ENCODE peak calls at places on chromosomes 4 and X, in seven cellular contexts. W, B, K, M, X, T and F are unnamed samples.
A peak's percentile ranks its signal among the peaks of the same experiment; 100 is the strongest.

GRCh38 chr4:3385719-3386440 is 55.9 kb upstream of the HGFAC start:
- DNase-seq in W (no peak), B (no peak), K (no peak), M (no peak), X (no peak), T (no peak), F (no peak)

GRCh38 chrX:31099536-31100090 is 27.8 kb upstream of the FTHL17 start:
- DNase-seq in W (peak; percentile 2), B (no peak), K (no peak), M (no peak), X (no peak), T (peak; percentile 23), F (no peak)

GRCh38 chr4:83516042-83516772 is 19.7 kb upstream of the GPAT3 start:
- DNase-seq in W (no peak), B (no peak), K (peak; percentile 83), M (peak; percentile 80), X (no peak), T (peak; percentile 69), F (no peak)

GRCh38 chr4:156615066-156615514 is 356.5 kb downstream of the PDGFC start:
- DNase-seq in W (no peak), B (no peak), K (no peak), M (peak; percentile 92), X (no peak), T (no peak), F (no peak)

GRCh38 chr4:38565271-38566199 is 98.5 kb upstream of the KLF3 start:
- DNase-seq in W (no peak), B (no peak), K (no peak), M (peak; percentile 82), X (no peak), T (peak; percentile 19), F (no peak)

GRCh38 chr4:19329631-19330030 is 922.1 kb upstream of the SLIT2 start:
- DNase-seq in W (no peak), B (no peak), K (peak; percentile 7), M (peak; percentile 41), X (no peak), T (peak; percentile 22), F (no peak)

GRCh38 chrX:72094894-72095293 is 36.8 kb downstream of the RTL5 start:
- DNase-seq in W (peak; percentile 94), B (no peak), K (peak; percentile 75), M (peak; percentile 12), X (no peak), T (peak; percentile 8), F (peak; percentile 4)

GRCh38 chr4:1230971-1231636 is 17.8 kb downstream of the CTBP1 start:
- DNase-seq in W (no peak), B (no peak), K (no peak), M (no peak), X (no peak), T (peak; percentile 32), F (no peak)

GRCh38 chr4:166308589-166308988 is 435.6 kb downstream of the TLL1 start:
- DNase-seq in W (no peak), B (no peak), K (no peak), M (no peak), X (no peak), T (no peak), F (no peak)

GRCh38 chr4:56215901-56216300 is 171.4 kb downstream of the AASDH start:
- DNase-seq in W (peak; percentile 41), B (peak; percentile 42), K (peak; percentile 28), M (peak; percentile 7), X (peak; percentile 23), T (no peak), F (no peak)

GRCh38 chrX:73944582-73944947 is 359.4 kb upstream of the ZCCHC13 start:
- DNase-seq in W (peak; percentile 23), B (no peak), K (no peak), M (peak; percentile 6), X (no peak), T (no peak), F (no peak)

GRCh38 chr4:1318488-1319213 is 28.4 kb upstream of the UVSSA start:
- DNase-seq in W (no peak), B (peak; percentile 46), K (no peak), M (no peak), X (no peak), T (no peak), F (no peak)

GRCh38 chr4:59612235-59612634 is 1587.9 kb upstream of the ADGRL3 start:
- DNase-seq in W (peak; percentile 9), B (no peak), K (peak; percentile 89), M (peak; percentile 2), X (no peak), T (peak; percentile 45), F (no peak)

GRCh38 chr4:87497141-87497540 is 32.0 kb downstream of the SPARCL1 start:
- DNase-seq in W (peak; percentile 36), B (no peak), K (no peak), M (no peak), X (no peak), T (peak; percentile 36), F (no peak)

GRCh38 chrX:25079020-25079419 is 63.3 kb upstream of the ARX start:
- DNase-seq in W (peak; percentile 5), B (no peak), K (no peak), M (no peak), X (no peak), T (no peak), F (no peak)

GRCh38 chrX:110142096-110142495 is 139.2 kb downstream of the TMEM164 start:
- DNase-seq in W (no peak), B (no peak), K (no peak), M (no peak), X (no peak), T (no peak), F (no peak)

GRCh38 chr4:186266699-186267467 is 894 bp downstream of the F11 start:
- DNase-seq in W (peak; percentile 75), B (peak; percentile 66), K (peak; percentile 44), M (peak; percentile 36), X (no peak), T (no peak), F (peak; percentile 11)

GRCh38 chrX:3712080-3712869 is 1.2 kb downstream of the PRKX start:
- DNase-seq in W (peak; percentile 12), B (no peak), K (peak; percentile 35), M (peak; percentile 32), X (no peak), T (peak; percentile 5), F (no peak)

GRCh38 chr4:95513022-95513421 is 35.8 kb downstream of the UNC5C start:
- DNase-seq in W (no peak), B (no peak), K (no peak), M (no peak), X (no peak), T (no peak), F (no peak)

GRCh38 chr4:38313999-38314561 is 349.9 kb upstream of the KLF3 start:
- DNase-seq in W (no peak), B (no peak), K (no peak), M (peak; percentile 46), X (no peak), T (no peak), F (no peak)

GRCh38 chrX:1587161-1587560 is 4.2 kb upstream of the AKAP17A start:
- DNase-seq in W (no peak), B (no peak), K (no peak), M (no peak), X (no peak), T (no peak), F (no peak)

GRCh38 chrX:153946910-153947769 is 2.7 kb upstream of the RENBP start:
- DNase-seq in W (peak; percentile 84), B (peak; percentile 80), K (peak; percentile 82), M (peak; percentile 68), X (no peak), T (peak; percentile 93), F (peak; percentile 56)

GRCh38 chr4:39626913-39627312 is 11.8 kb downstream of the SMIM14 start:
- DNase-seq in W (no peak), B (no peak), K (no peak), M (no peak), X (no peak), T (no peak), F (no peak)

GRCh38 chr4:71878388-71878787 is 94.5 kb upstream of the GC start:
- DNase-seq in W (no peak), B (no peak), K (no peak), M (no peak), X (no peak), T (no peak), F (no peak)

GRCh38 chrX:49712577-49712976 is 16.8 kb upstream of the PAGE1 start:
- DNase-seq in W (no peak), B (no peak), K (no peak), M (no peak), X (no peak), T (no peak), F (no peak)

GRCh38 chr4:183533698-183534097 is 28.8 kb downstream of the ING2 start:
- DNase-seq in W (peak; percentile 49), B (peak; percentile 42), K (no peak), M (no peak), X (peak; percentile 10), T (no peak), F (no peak)

GRCh38 chr4:105551968-105552746 is at the start of gene ARHGEF38:
- DNase-seq in W (peak; percentile 13), B (peak; percentile 47), K (peak; percentile 3), M (peak; percentile 7), X (no peak), T (peak; percentile 37), F (no peak)

DNA sequence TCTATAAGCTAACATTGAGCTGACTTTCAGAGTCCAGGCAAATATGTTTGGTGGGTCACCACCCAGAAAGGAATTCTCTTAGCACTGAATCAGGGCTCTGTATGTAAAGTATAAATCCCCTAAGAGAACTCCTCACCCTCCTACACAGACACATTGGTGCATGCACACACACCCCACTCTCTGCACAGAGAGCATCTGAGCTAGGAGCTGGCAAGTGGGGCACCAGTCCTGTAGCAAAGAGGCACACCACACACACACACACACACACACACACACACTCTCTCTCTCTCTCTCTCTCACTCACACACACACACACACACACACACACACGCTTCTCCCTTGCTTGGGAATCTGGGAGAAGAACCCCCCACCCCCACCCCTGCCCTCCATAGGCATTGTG is 3.2 kb downstream of the SLITRK2 start:
- DNase-seq in W (no peak), B (no peak), K (no peak), M (no peak), X (no peak), T (no peak), F (no peak)
- H3K18ac ChIP-seq in W (no peak overlapping the region), B (no peak overlapping the region), K (no peak overlapping the region), M (no peak overlapping the region), X (no peak overlapping the region), T (no peak overlapping the region), F (no peak overlapping the region)

DNA sequence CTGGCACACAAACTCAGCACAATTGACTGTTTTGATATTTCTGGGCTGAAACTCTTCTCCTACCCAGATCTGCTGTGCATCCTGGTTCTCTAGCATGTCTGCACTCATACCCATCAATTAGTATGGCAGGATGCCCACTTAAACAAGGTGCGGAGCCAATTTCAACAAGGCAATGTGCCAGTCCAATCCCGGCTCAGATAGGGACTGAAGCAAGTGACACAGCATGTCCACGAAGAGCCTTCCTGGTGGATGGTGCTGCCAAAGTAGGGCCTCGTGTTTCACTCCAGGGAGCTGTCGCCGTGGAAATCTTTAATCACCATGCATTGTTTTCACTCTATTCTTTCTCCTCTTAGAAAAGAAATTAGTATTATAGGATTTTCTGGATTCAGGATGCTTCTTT is 40.8 kb upstream of the LSM6 start:
- DNase-seq in W (no peak), B (no peak), K (no peak), M (no peak), X (no peak), T (no peak), F (no peak)
- H3K18ac ChIP-seq in W (no peak overlapping the region), B (peak overlapping the region; percentile 61), K (no peak overlapping the region), M (no peak overlapping the region), X (no peak overlapping the region), T (no peak overlapping the region), F (no peak overlapping the region)

GRCh38 chr4:169267070-169267469 is 3.7 kb downstream of the SH3RF1 start:
- DNase-seq in W (peak; percentile 55), B (no peak), K (no peak), M (no peak), X (no peak), T (peak; percentile 61), F (no peak)
- H3K18ac ChIP-seq in W (no peak overlapping the region), B (no peak overlapping the region), K (no peak overlapping the region), M (no peak overlapping the region), X (no peak overlapping the region), T (no peak overlapping the region), F (no peak overlapping the region)

GRCh38 chrX:135572436-135572835 is 52.0 kb downstream of the INTS6L start:
- DNase-seq in W (no peak), B (no peak), K (no peak), M (peak; percentile 1), X (no peak), T (no peak), F (no peak)
- H3K18ac ChIP-seq in W (no peak overlapping the region), B (no peak overlapping the region), K (no peak overlapping the region), M (no peak overlapping the region), X (no peak overlapping the region), T (no peak overlapping the region), F (no peak overlapping the region)